ENCODE peak calls at places on chromosomes 4 and X, in eight cellular contexts. One of them, this sample, is unnamed.

GRCh38 chrX:30793767-30794103 is 95.3 kb downstream of the TAB3 start:
- DNase-seq in SJSA1: no peak
- DNase-seq in lower lobe of right lung: no peak
- DNase-seq in CD8-positive, alpha-beta memory T cell: no peak
- DNase-seq in CD4-positive, alpha-beta memory T cell: no peak
- DNase-seq in uterus: no peak
- DNase-seq in endodermal cell: no peak
- DNase-seq in body of pancreas: no peak
- DNase-seq in this sample: no peak

GRCh38 chr4:109708990-109709389 is 5.7 kb upstream of the CASP6 start:
- DNase-seq in SJSA1: no peak
- DNase-seq in lower lobe of right lung: no peak
- DNase-seq in CD8-positive, alpha-beta memory T cell: no peak
- DNase-seq in CD4-positive, alpha-beta memory T cell: no peak
- DNase-seq in uterus: no peak
- DNase-seq in endodermal cell: no peak
- DNase-seq in body of pancreas: no peak
- DNase-seq in this sample: no peak

GRCh38 chrX:46777971-46778810 is 19.3 kb upstream of the SLC9A7 start:
- DNase-seq in SJSA1: peak; percentile 37
- DNase-seq in lower lobe of right lung: no peak
- DNase-seq in CD8-positive, alpha-beta memory T cell: no peak
- DNase-seq in CD4-positive, alpha-beta memory T cell: no peak
- DNase-seq in uterus: no peak
- DNase-seq in endodermal cell: peak; percentile 50
- DNase-seq in body of pancreas: no peak
- DNase-seq in this sample: peak; percentile 43

GRCh38 chr4:165814256-165815010 is 58.6 kb upstream of the TLL1 start:
- DNase-seq in SJSA1: no peak
- DNase-seq in lower lobe of right lung: no peak
- DNase-seq in CD8-positive, alpha-beta memory T cell: no peak
- DNase-seq in CD4-positive, alpha-beta memory T cell: no peak
- DNase-seq in uterus: no peak
- DNase-seq in endodermal cell: no peak
- DNase-seq in body of pancreas: no peak
- DNase-seq in this sample: peak; percentile 5

GRCh38 chrX:133542476-133542875 is 127.2 kb upstream of the GPC4 start:
- DNase-seq in SJSA1: no peak
- DNase-seq in lower lobe of right lung: no peak
- DNase-seq in CD8-positive, alpha-beta memory T cell: no peak
- DNase-seq in CD4-positive, alpha-beta memory T cell: no peak
- DNase-seq in uterus: no peak
- DNase-seq in endodermal cell: no peak
- DNase-seq in body of pancreas: no peak
- DNase-seq in this sample: no peak

GRCh38 chr4:48742412-48742811 is 37.7 kb downstream of the FRYL start:
- DNase-seq in SJSA1: no peak
- DNase-seq in lower lobe of right lung: no peak
- DNase-seq in CD8-positive, alpha-beta memory T cell: no peak
- DNase-seq in CD4-positive, alpha-beta memory T cell: no peak
- DNase-seq in uterus: no peak
- DNase-seq in endodermal cell: no peak
- DNase-seq in body of pancreas: no peak
- DNase-seq in this sample: no peak

GRCh38 chr4:109649872-109650271 is 53.4 kb downstream of the CASP6 start:
- DNase-seq in SJSA1: no peak
- DNase-seq in lower lobe of right lung: no peak
- DNase-seq in CD8-positive, alpha-beta memory T cell: no peak
- DNase-seq in CD4-positive, alpha-beta memory T cell: peak; percentile 44
- DNase-seq in uterus: no peak
- DNase-seq in endodermal cell: no peak
- DNase-seq in body of pancreas: no peak
- DNase-seq in this sample: no peak

GRCh38 chr4:80465238-80465637 is 129.7 kb downstream of the CFAP299 start:
- DNase-seq in SJSA1: no peak
- DNase-seq in lower lobe of right lung: no peak
- DNase-seq in CD8-positive, alpha-beta memory T cell: no peak
- DNase-seq in CD4-positive, alpha-beta memory T cell: no peak
- DNase-seq in uterus: no peak
- DNase-seq in endodermal cell: no peak
- DNase-seq in body of pancreas: no peak
- DNase-seq in this sample: no peak

DNA sequence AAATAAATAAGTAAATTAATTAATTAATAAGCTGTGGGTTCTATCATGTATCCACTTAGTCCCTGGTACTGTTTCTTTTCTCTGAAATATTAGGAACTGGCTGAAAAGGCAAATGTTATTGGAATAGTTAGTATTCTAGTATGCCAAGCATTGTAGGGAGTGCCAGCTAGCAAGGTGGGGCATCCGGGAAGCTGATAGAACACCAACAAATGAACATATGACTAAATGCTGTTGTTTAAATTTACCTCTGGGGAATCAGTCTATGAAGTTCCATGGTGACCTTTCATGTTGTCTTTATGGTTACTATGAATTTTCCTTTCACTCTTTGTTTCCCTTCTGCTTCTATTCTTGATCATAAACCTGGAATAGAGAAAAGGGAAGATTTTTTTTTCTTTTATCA is 32.7 kb downstream of the NUDT6 start:
- DNase-seq in SJSA1: no peak
- DNase-seq in lower lobe of right lung: no peak
- DNase-seq in CD8-positive, alpha-beta memory T cell: no peak
- DNase-seq in CD4-positive, alpha-beta memory T cell: no peak
- DNase-seq in uterus: no peak
- DNase-seq in endodermal cell: no peak
- DNase-seq in body of pancreas: no peak
- DNase-seq in this sample: no peak
- H3K27ac ChIP-seq in SJSA1: peak overlapping the region; percentile 8
- H3K27ac ChIP-seq in lower lobe of right lung: no peak overlapping the region
- H3K27ac ChIP-seq in CD8-positive, alpha-beta memory T cell: no peak overlapping the region
- H3K27ac ChIP-seq in CD4-positive, alpha-beta memory T cell: no peak overlapping the region
- H3K27ac ChIP-seq in uterus: peak overlapping the region; percentile 27
- H3K27ac ChIP-seq in endodermal cell: no peak overlapping the region
- H3K27ac ChIP-seq in body of pancreas: no peak overlapping the region
- H3K27ac ChIP-seq in this sample: no peak overlapping the region

GRCh38 chr4:185552254-185552653 is 16.9 kb upstream of the PDLIM3 start:
- DNase-seq in SJSA1: no peak
- DNase-seq in lower lobe of right lung: no peak
- DNase-seq in CD8-positive, alpha-beta memory T cell: no peak
- DNase-seq in CD4-positive, alpha-beta memory T cell: no peak
- DNase-seq in uterus: no peak
- DNase-seq in endodermal cell: no peak
- DNase-seq in body of pancreas: no peak
- DNase-seq in this sample: no peak

GRCh38 chr4:185542626-185543336 is 7.5 kb upstream of the PDLIM3 start:
- DNase-seq in SJSA1: no peak
- DNase-seq in lower lobe of right lung: no peak
- DNase-seq in CD8-positive, alpha-beta memory T cell: no peak
- DNase-seq in CD4-positive, alpha-beta memory T cell: no peak
- DNase-seq in uterus: peak; percentile 92
- DNase-seq in endodermal cell: no peak
- DNase-seq in body of pancreas: no peak
- DNase-seq in this sample: no peak

GRCh38 chr4:185549095-185549494 is 13.8 kb upstream of the PDLIM3 start:
- DNase-seq in SJSA1: no peak
- DNase-seq in lower lobe of right lung: no peak
- DNase-seq in CD8-positive, alpha-beta memory T cell: no peak
- DNase-seq in CD4-positive, alpha-beta memory T cell: no peak
- DNase-seq in uterus: no peak
- DNase-seq in endodermal cell: no peak
- DNase-seq in body of pancreas: no peak
- DNase-seq in this sample: no peak

GRCh38 chr4:185550933-185551332 is 15.6 kb upstream of the PDLIM3 start:
- DNase-seq in SJSA1: no peak
- DNase-seq in lower lobe of right lung: no peak
- DNase-seq in CD8-positive, alpha-beta memory T cell: no peak
- DNase-seq in CD4-positive, alpha-beta memory T cell: no peak
- DNase-seq in uterus: no peak
- DNase-seq in endodermal cell: no peak
- DNase-seq in body of pancreas: no peak
- DNase-seq in this sample: no peak

DNA sequence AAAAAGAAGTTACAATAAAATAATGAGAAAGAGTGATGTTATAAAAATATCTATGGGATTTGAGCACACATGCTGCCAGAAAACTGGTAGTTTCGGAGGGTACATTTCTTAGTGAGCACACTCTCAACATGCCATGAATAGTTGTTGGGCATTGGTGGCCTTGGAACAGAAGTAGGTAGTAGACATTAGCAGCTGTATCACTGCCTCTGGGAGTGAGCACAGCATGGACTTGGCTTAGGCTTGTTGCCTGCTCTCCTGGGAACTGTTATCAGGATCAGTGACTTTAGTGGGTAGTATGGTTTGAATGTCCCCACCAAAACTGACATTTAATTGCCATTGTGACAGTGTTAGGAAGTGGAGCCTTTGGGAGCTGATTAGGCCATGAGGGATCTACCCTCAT is 13.3 kb upstream of the PDLIM3 start:
- DNase-seq in SJSA1: no peak
- DNase-seq in lower lobe of right lung: no peak
- DNase-seq in CD8-positive, alpha-beta memory T cell: no peak
- DNase-seq in CD4-positive, alpha-beta memory T cell: no peak
- DNase-seq in uterus: no peak
- DNase-seq in endodermal cell: no peak
- DNase-seq in body of pancreas: no peak
- DNase-seq in this sample: no peak
- H3K4me3 ChIP-seq in SJSA1: no peak overlapping the region
- H3K4me3 ChIP-seq in lower lobe of right lung: no peak overlapping the region
- H3K4me3 ChIP-seq in CD8-positive, alpha-beta memory T cell: no peak overlapping the region
- H3K4me3 ChIP-seq in CD4-positive, alpha-beta memory T cell: no peak overlapping the region
- H3K4me3 ChIP-seq in uterus: no peak overlapping the region
- H3K4me3 ChIP-seq in endodermal cell: peak overlapping the region; percentile 36
- H3K4me3 ChIP-seq in body of pancreas: no peak overlapping the region
- H3K4me3 ChIP-seq in this sample: no peak overlapping the region

GRCh38 chr4:21946858-21947257 is 1.7 kb downstream of the KCNIP4 start:
- DNase-seq in SJSA1: no peak
- DNase-seq in lower lobe of right lung: no peak
- DNase-seq in CD8-positive, alpha-beta memory T cell: no peak
- DNase-seq in CD4-positive, alpha-beta memory T cell: no peak
- DNase-seq in uterus: no peak
- DNase-seq in endodermal cell: no peak
- DNase-seq in body of pancreas: no peak
- DNase-seq in this sample: no peak

GRCh38 chr4:21952549-21952948 is 4.0 kb upstream of the KCNIP4 start:
- DNase-seq in SJSA1: no peak
- DNase-seq in lower lobe of right lung: no peak
- DNase-seq in CD8-positive, alpha-beta memory T cell: no peak
- DNase-seq in CD4-positive, alpha-beta memory T cell: no peak
- DNase-seq in uterus: no peak
- DNase-seq in endodermal cell: no peak
- DNase-seq in body of pancreas: no peak
- DNase-seq in this sample: peak; percentile 29

GRCh38 chr4:21948347-21949072 is at the start of gene KCNIP4:
- DNase-seq in SJSA1: no peak
- DNase-seq in lower lobe of right lung: no peak
- DNase-seq in CD8-positive, alpha-beta memory T cell: no peak
- DNase-seq in CD4-positive, alpha-beta memory T cell: peak; percentile 33
- DNase-seq in uterus: peak; percentile 18
- DNase-seq in endodermal cell: peak; percentile 86
- DNase-seq in body of pancreas: no peak
- DNase-seq in this sample: no peak

GRCh38 chr4:21949073-21949457 is 493 bp upstream of the KCNIP4 start:
- DNase-seq in SJSA1: no peak
- DNase-seq in lower lobe of right lung: no peak
- DNase-seq in CD8-positive, alpha-beta memory T cell: no peak
- DNase-seq in CD4-positive, alpha-beta memory T cell: no peak
- DNase-seq in uterus: peak; percentile 24
- DNase-seq in endodermal cell: no peak
- DNase-seq in body of pancreas: no peak
- DNase-seq in this sample: peak; percentile 9

DNA sequence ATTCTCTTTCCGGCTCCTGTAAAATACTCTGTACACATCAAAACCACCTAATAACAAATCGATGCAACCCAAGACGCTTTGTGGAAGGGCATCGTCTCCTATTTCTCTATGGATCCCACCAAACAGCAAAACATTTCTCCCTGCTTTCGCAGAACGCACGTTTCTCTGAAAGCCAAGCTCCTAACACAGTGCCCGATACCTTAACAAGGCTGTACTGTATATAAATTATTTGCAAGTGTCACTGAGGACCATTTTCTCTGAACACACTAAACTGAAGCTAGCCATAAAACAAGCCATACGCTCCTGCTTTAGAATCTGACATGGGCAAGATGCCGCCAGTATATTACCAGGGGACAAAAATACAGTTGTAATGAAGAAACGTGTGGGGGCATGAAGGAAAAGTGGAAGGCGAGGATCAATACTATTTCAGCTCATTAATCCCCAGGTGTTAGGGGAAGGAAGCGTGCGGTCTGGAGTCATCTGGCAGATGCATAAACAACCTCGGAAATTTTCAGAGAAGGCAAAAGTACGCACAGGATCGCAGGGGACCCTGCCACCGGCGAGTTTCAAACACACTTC is 715 bp downstream of the KCNIP4 start:
- DNase-seq in SJSA1: no peak
- DNase-seq in lower lobe of right lung: no peak
- DNase-seq in CD8-positive, alpha-beta memory T cell: no peak
- DNase-seq in CD4-positive, alpha-beta memory T cell: no peak
- DNase-seq in uterus: no peak
- DNase-seq in endodermal cell: no peak
- DNase-seq in body of pancreas: no peak
- DNase-seq in this sample: no peak
- H3K27me3 ChIP-seq in SJSA1: peaks cover 11% of the 10 kb centered on the region
- H3K27me3 ChIP-seq in lower lobe of right lung: peaks cover 15% of the 10 kb centered on the region
- H3K27me3 ChIP-seq in CD8-positive, alpha-beta memory T cell: no peaks in the 10 kb centered on the region
- H3K27me3 ChIP-seq in CD4-positive, alpha-beta memory T cell: no peaks in the 10 kb centered on the region
- H3K27me3 ChIP-seq in uterus: peaks cover 4% of the 10 kb centered on the region
- H3K27me3 ChIP-seq in endodermal cell: peaks cover 58% of the 10 kb centered on the region
- H3K27me3 ChIP-seq in body of pancreas: peaks cover 7% of the 10 kb centered on the region
- H3K27me3 ChIP-seq in this sample: peaks cover 2% of the 10 kb centered on the region

GRCh38 chr4:61210186-61210939 is 10.2 kb downstream of the ADGRL3 start:
- DNase-seq in SJSA1: no peak
- DNase-seq in lower lobe of right lung: no peak
- DNase-seq in CD8-positive, alpha-beta memory T cell: no peak
- DNase-seq in CD4-positive, alpha-beta memory T cell: no peak
- DNase-seq in uterus: no peak
- DNase-seq in endodermal cell: peak; percentile 78
- DNase-seq in body of pancreas: no peak
- DNase-seq in this sample: no peak

GRCh38 chr4:61211781-61212180 is 11.7 kb downstream of the ADGRL3 start:
- DNase-seq in SJSA1: no peak
- DNase-seq in lower lobe of right lung: no peak
- DNase-seq in CD8-positive, alpha-beta memory T cell: no peak
- DNase-seq in CD4-positive, alpha-beta memory T cell: no peak
- DNase-seq in uterus: no peak
- DNase-seq in endodermal cell: no peak
- DNase-seq in body of pancreas: no peak
- DNase-seq in this sample: no peak

GRCh38 chr4:61214680-61215079 is 14.6 kb downstream of the ADGRL3 start:
- DNase-seq in SJSA1: no peak
- DNase-seq in lower lobe of right lung: no peak
- DNase-seq in CD8-positive, alpha-beta memory T cell: no peak
- DNase-seq in CD4-positive, alpha-beta memory T cell: no peak
- DNase-seq in uterus: no peak
- DNase-seq in endodermal cell: no peak
- DNase-seq in body of pancreas: no peak
- DNase-seq in this sample: no peak

DNA sequence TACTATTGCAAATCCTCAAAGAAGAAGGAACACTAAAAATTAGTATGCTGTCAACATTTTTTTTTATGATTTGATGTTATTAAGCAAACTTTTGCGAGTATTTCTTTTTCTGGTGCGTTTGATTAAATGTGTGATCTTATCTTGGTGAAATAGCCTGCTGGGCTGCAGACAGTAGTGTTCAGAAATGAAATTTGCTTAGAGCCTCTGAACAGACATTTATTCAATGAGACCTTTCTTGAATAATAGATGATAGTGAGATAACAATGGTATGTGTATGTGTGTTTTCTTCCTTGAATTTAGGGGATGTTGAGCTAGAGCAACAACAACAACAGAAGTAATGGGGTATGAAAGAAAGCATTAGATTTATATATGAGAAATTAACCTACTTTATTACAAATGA is 12.7 kb downstream of the ADGRL3 start:
- DNase-seq in SJSA1: no peak
- DNase-seq in lower lobe of right lung: no peak
- DNase-seq in CD8-positive, alpha-beta memory T cell: no peak
- DNase-seq in CD4-positive, alpha-beta memory T cell: no peak
- DNase-seq in uterus: no peak
- DNase-seq in endodermal cell: no peak
- DNase-seq in body of pancreas: no peak
- DNase-seq in this sample: no peak
- H3K27ac ChIP-seq in SJSA1: no peak overlapping the region
- H3K27ac ChIP-seq in lower lobe of right lung: no peak overlapping the region
- H3K27ac ChIP-seq in CD8-positive, alpha-beta memory T cell: no peak overlapping the region
- H3K27ac ChIP-seq in CD4-positive, alpha-beta memory T cell: no peak overlapping the region
- H3K27ac ChIP-seq in uterus: no peak overlapping the region
- H3K27ac ChIP-seq in endodermal cell: no peak overlapping the region
- H3K27ac ChIP-seq in body of pancreas: no peak overlapping the region
- H3K27ac ChIP-seq in this sample: no peak overlapping the region